ENCODE peak calls at places on chromosomes 7 and 10, in five cellular contexts. I, C, W, T and A are unnamed samples.

GRCh38 chr10:70699659-70700174 is 27.4 kb downstream of the ADAMTS14 start:
- DNase-seq in I (no peak), C (no peak), W (no peak), T (no peak), A (no peak)

GRCh38 chr7:3156508-3156907 is 112.8 kb upstream of the CARD11 start:
- DNase-seq in I (no peak), C (no peak), W (no peak), T (no peak), A (no peak)

GRCh38 chr10:36023939-36024338 is 381.8 kb upstream of the FZD8 start:
- DNase-seq in I (peak), C (no peak), W (no peak), T (no peak), A (no peak)

GRCh38 chr7:18144171-18144570 is 116.5 kb upstream of the PRPS1L1 start:
- DNase-seq in I (no peak), C (no peak), W (no peak), T (no peak), A (no peak)

GRCh38 chr10:106189254-106189653 is 975.3 kb downstream of the SORCS1 start:
- DNase-seq in I (no peak), C (peak), W (no peak), T (peak), A (no peak)

GRCh38 chr7:112484671-112485097 is 3.9 kb downstream of the LSMEM1 start:
- DNase-seq in I (peak), C (no peak), W (peak), T (no peak), A (no peak)

GRCh38 chr10:131829156-131829930 is 71.5 kb upstream of the PPP2R2D start:
- DNase-seq in I (no peak), C (no peak), W (no peak), T (no peak), A (no peak)

GRCh38 chr10:62847433-62847832 is 31.3 kb upstream of the EGR2 start:
- DNase-seq in I (no peak), C (no peak), W (no peak), T (no peak), A (no peak)

GRCh38 chr10:6844251-6844650 is 264.2 kb upstream of the PRKCQ start:
- DNase-seq in I (no peak), C (no peak), W (no peak), T (no peak), A (no peak)